ENCODE peak calls at places on chromosomes 13 and 19, in nine cellular contexts. P is substantia nigra; Q is islet precursor cell; S is MM.1S; Z is stimulated activated CD4-positive, alpha-beta T cell treated with anti-CD3 and anti-CD28 coated beads, Interleukin-1b, Interleukin-23, amount 100 ng/mL, for 24 hours; O is stimulated activated CD8-positive, alpha-beta memory T cell treated with anti-CD3 and anti-CD28 coated beads, Interleukin-15, amount 100 ng/mL, for 24 hours; Y is fibroblast of lung; B is omental fat pad; T is activated T-cell treated with anti-CD3 and anti-CD28 coated beads, Interleukin-2, amount 50 U/mL, for 1 hour. V is an unnamed sample.
A peak's percentile ranks its signal among the peaks of the same experiment; 100 is the strongest.

GRCh38 chr13:93529961-93530360 is 303.4 kb downstream of the GPC6 start:
- DNase-seq in S (no peak), Y (no peak), T (no peak), Z (no peak), P (no peak), B (no peak), O (no peak), Q (no peak), V (no peak)

GRCh38 chr13:99960663-99961440 is 10.7 kb downstream of the ZIC5 start:
- DNase-seq in O (no peak), Q (no peak), Z (no peak), P (no peak), B (no peak), T (no peak), Y (no peak), S (no peak), V (no peak)

GRCh38 chr13:79307866-79308298 is 98.2 kb downstream of the RBM26 start:
- DNase-seq in O (no peak), Q (peak; percentile 57), P (no peak), Y (peak; percentile 52), T (no peak), S (no peak), B (no peak), Z (no peak), V (peak; percentile 9)

GRCh38 chr13:98556417-98556816 is 20.5 kb downstream of the STK24 start:
- DNase-seq in T (no peak), Q (no peak), Z (no peak), Y (no peak), O (no peak), P (no peak), S (no peak), B (no peak), V (no peak)

GRCh38 chr19:42421591-42422031 is 5.6 kb downstream of the LIPE start:
- DNase-seq in S (no peak), Z (no peak), T (no peak), O (no peak), Q (no peak), B (no peak), Y (no peak), P (no peak), V (no peak)

GRCh38 chr13:71867101-71867814 is at the start of gene DACH1:
- DNase-seq in S (peak; percentile 51), Q (peak; percentile 93), Y (peak; percentile 76), T (no peak), P (no peak), Z (no peak), B (no peak), O (no peak), V (peak; percentile 78)

GRCh38 chr13:24985102-24985501 is 110.8 kb upstream of the PABPC3 start:
- DNase-seq in O (no peak), Y (no peak), P (no peak), Z (no peak), B (no peak), T (no peak), S (no peak), Q (peak; percentile 68), V (peak; percentile 59)

GRCh38 chr13:109918179-109918651 is 131.8 kb upstream of the IRS2 start:
- DNase-seq in S (no peak), T (no peak), Y (peak; percentile 30), Z (no peak), Q (no peak), P (no peak), B (no peak), O (no peak), V (peak; percentile 4)

GRCh38 chr13:80454245-80454644 is 113.3 kb upstream of the SPRY2 start:
- DNase-seq in O (no peak), B (no peak), Q (no peak), Y (peak; percentile 70), Z (no peak), T (no peak), S (peak; percentile 71), P (no peak), V (no peak)

GRCh38 chr19:49953376-49953775 is 7.6 kb downstream of the SIGLEC11 start:
- DNase-seq in S (no peak), T (no peak), Z (no peak), O (no peak), Y (no peak), P (no peak), B (no peak), Q (no peak), V (no peak)

V was measured in ELF-1.